ENCODE peak calls at places on chromosomes 11 and 22, in six cellular contexts. One of them, this sample, is unnamed.

GRCh38 chr11:45233121-45233803 is 52.9 kb downstream of the SYT13 start:
- DNase-seq in A549: peak
- DNase-seq in K562: peak
- DNase-seq in GM12878: no peak
- DNase-seq in endothelial cell of umbilical vein: peak
- DNase-seq in HepG2: peak
- DNase-seq in this sample: peak

GRCh38 chr11:129368889-129369672 is 6.6 kb upstream of the BARX2 start:
- DNase-seq in A549: no peak
- DNase-seq in K562: no peak
- DNase-seq in GM12878: no peak
- DNase-seq in endothelial cell of umbilical vein: no peak
- DNase-seq in HepG2: no peak
- DNase-seq in this sample: no peak

GRCh38 chr11:117256573-117256972 is 24.1 kb downstream of the RNF214 start:
- DNase-seq in A549: no peak
- DNase-seq in K562: no peak
- DNase-seq in GM12878: no peak
- DNase-seq in endothelial cell of umbilical vein: no peak
- DNase-seq in HepG2: no peak
- DNase-seq in this sample: no peak

GRCh38 chr11:31799036-31799793 is 11.9 kb downstream of the PAX6 start:
- DNase-seq in A549: no peak
- DNase-seq in K562: no peak
- DNase-seq in GM12878: no peak
- DNase-seq in endothelial cell of umbilical vein: no peak
- DNase-seq in HepG2: no peak
- DNase-seq in this sample: no peak

GRCh38 chr11:36300651-36301050 is 4.6 kb downstream of the PRR5L start:
- DNase-seq in A549: no peak
- DNase-seq in K562: no peak
- DNase-seq in GM12878: no peak
- DNase-seq in endothelial cell of umbilical vein: peak
- DNase-seq in HepG2: no peak
- DNase-seq in this sample: no peak

GRCh38 chr11:59668188-59668949 is 468 bp downstream of the PATL1 start:
- DNase-seq in A549: peak
- DNase-seq in K562: peak
- DNase-seq in GM12878: no peak
- DNase-seq in endothelial cell of umbilical vein: peak
- DNase-seq in HepG2: peak
- DNase-seq in this sample: peak

GRCh38 chr22:49046546-49047305 is 780.9 kb downstream of the BRD1 start:
- DNase-seq in A549: peak
- DNase-seq in K562: peak
- DNase-seq in GM12878: no peak
- DNase-seq in endothelial cell of umbilical vein: no peak
- DNase-seq in HepG2: peak
- DNase-seq in this sample: peak

GRCh38 chr22:46421272-46421671 is 85.8 kb downstream of the TRMU start:
- DNase-seq in A549: no peak
- DNase-seq in K562: no peak
- DNase-seq in GM12878: peak
- DNase-seq in endothelial cell of umbilical vein: no peak
- DNase-seq in HepG2: no peak
- DNase-seq in this sample: no peak

GRCh38 chr11:20367313-20367948 is 3.9 kb downstream of the HTATIP2 start:
- DNase-seq in A549: peak
- DNase-seq in K562: peak
- DNase-seq in GM12878: no peak
- DNase-seq in endothelial cell of umbilical vein: peak
- DNase-seq in HepG2: peak
- DNase-seq in this sample: peak

GRCh38 chr11:118659314-118659939 is 20.0 kb downstream of the TREH start:
- DNase-seq in A549: peak
- DNase-seq in K562: peak
- DNase-seq in GM12878: peak
- DNase-seq in endothelial cell of umbilical vein: peak
- DNase-seq in HepG2: peak
- DNase-seq in this sample: peak

GRCh38 chr11:587978-588380 is 11.7 kb downstream of the PHRF1 start:
- DNase-seq in A549: peak
- DNase-seq in K562: peak
- DNase-seq in GM12878: no peak
- DNase-seq in endothelial cell of umbilical vein: no peak
- DNase-seq in HepG2: peak
- DNase-seq in this sample: peak

GRCh38 chr11:92130432-92130831 is 94.2 kb upstream of the FAT3 start:
- DNase-seq in A549: no peak
- DNase-seq in K562: no peak
- DNase-seq in GM12878: no peak
- DNase-seq in endothelial cell of umbilical vein: no peak
- DNase-seq in HepG2: no peak
- DNase-seq in this sample: no peak

GRCh38 chr11:6238902-6239301 is at the start of gene CNGA4:
- DNase-seq in A549: no peak
- DNase-seq in K562: no peak
- DNase-seq in GM12878: no peak
- DNase-seq in endothelial cell of umbilical vein: no peak
- DNase-seq in HepG2: no peak
- DNase-seq in this sample: no peak

GRCh38 chr22:47783433-47784366 is 1021.2 kb downstream of the TBC1D22A start:
- DNase-seq in A549: no peak
- DNase-seq in K562: no peak
- DNase-seq in GM12878: no peak
- DNase-seq in endothelial cell of umbilical vein: no peak
- DNase-seq in HepG2: no peak
- DNase-seq in this sample: no peak

GRCh38 chr22:31347251-31348008 is 1.3 kb upstream of the PATZ1 start:
- DNase-seq in A549: peak
- DNase-seq in K562: no peak
- DNase-seq in GM12878: no peak
- DNase-seq in endothelial cell of umbilical vein: peak
- DNase-seq in HepG2: peak
- DNase-seq in this sample: peak

GRCh38 chr11:394034-394857 is at the start of gene PKP3:
- DNase-seq in A549: peak
- DNase-seq in K562: peak
- DNase-seq in GM12878: no peak
- DNase-seq in endothelial cell of umbilical vein: no peak
- DNase-seq in HepG2: peak
- DNase-seq in this sample: no peak

GRCh38 chr11:36090351-36091245 is 146.7 kb downstream of the LDLRAD3 start:
- DNase-seq in A549: no peak
- DNase-seq in K562: no peak
- DNase-seq in GM12878: no peak
- DNase-seq in endothelial cell of umbilical vein: no peak
- DNase-seq in HepG2: no peak
- DNase-seq in this sample: peak

GRCh38 chr11:66880484-66881211 is 23.8 kb downstream of the LRFN4 start:
- DNase-seq in A549: no peak
- DNase-seq in K562: no peak
- DNase-seq in GM12878: no peak
- DNase-seq in endothelial cell of umbilical vein: no peak
- DNase-seq in HepG2: no peak
- DNase-seq in this sample: no peak

GRCh38 chr11:2267306-2267861 is 3.0 kb downstream of the ASCL2 start:
- DNase-seq in A549: no peak
- DNase-seq in K562: peak
- DNase-seq in GM12878: no peak
- DNase-seq in endothelial cell of umbilical vein: no peak
- DNase-seq in HepG2: no peak
- DNase-seq in this sample: no peak

DNA sequence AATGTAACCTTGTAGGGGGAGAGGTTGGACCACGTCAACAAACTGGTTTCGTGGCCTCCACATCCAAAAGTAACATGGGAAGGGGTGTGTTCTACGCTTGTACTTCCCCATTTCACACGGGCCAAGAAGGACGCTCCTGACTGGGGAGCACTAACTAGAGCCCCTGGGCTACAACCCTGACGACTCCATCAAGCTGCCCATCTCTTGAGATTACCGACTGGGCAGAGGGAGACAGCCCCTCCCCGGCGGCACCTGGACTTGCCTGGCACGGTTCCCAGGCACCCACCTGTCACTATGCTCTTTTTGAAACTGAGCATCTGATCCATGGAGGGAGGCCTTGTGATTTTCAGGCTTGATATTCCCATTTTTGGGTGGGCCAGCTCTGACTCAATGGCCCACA is 68.5 kb downstream of the SHANK2 start:
- DNase-seq in A549: no peak
- DNase-seq in K562: no peak
- DNase-seq in GM12878: no peak
- DNase-seq in endothelial cell of umbilical vein: no peak
- DNase-seq in HepG2: no peak
- DNase-seq in this sample: no peak
- TF ChIP-seq MYC in A549: no peak
- TF ChIP-seq MYC in K562: no peak
- TF ChIP-seq MYC in GM12878: no peak
- TF ChIP-seq MYC in endothelial cell of umbilical vein: no peak
- TF ChIP-seq MYC in HepG2: no peak
- TF ChIP-seq MYC in this sample: no peak

DNA sequence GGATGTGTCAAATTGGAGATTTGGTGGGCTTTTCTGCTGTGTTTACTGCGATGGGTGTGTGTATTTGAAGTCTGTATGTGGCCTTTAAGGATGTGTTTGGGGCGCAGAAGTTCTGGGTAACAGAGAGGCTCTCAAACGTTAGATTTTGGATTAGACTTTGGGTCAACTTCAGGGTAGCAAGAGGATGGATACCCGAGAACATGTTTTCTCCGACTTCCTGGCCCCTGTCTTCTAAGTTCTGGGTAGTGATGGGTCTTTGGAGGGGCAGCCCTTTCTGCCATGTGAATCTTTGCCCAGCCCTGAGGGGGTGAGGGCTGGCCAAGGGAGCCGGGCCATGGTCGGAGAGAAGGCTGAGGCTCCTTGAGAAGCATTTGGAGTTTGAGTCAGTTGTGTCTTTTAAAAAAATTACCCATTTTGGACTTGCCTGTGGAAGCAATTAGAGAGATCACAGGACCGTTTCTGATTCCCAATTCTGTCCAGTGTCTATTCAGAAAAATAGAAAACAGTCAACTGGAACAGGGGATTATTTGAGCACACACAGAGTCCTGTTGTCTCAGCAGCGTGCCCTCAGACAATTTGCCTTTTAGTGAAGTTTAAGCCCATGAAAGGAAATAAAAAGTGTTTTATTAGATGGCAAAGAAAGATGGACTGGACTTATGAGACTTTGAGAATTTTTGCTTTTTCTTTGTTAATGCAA is 114.4 kb downstream of the PTPRJ start:
- DNase-seq in A549: no peak
- DNase-seq in K562: no peak
- DNase-seq in GM12878: no peak
- DNase-seq in endothelial cell of umbilical vein: no peak
- DNase-seq in HepG2: no peak
- DNase-seq in this sample: no peak
- TF ChIP-seq MAX in A549: no peak
- TF ChIP-seq MAX in K562: no peak
- TF ChIP-seq MAX in GM12878: no peak
- TF ChIP-seq MAX in endothelial cell of umbilical vein: no peak
- TF ChIP-seq MAX in HepG2: no peak
- TF ChIP-seq MAX in this sample: no peak

GRCh38 chr22:37638351-37639069 is 959 bp upstream of the SH3BP1 start:
- DNase-seq in A549: no peak
- DNase-seq in K562: no peak
- DNase-seq in GM12878: no peak
- DNase-seq in endothelial cell of umbilical vein: no peak
- DNase-seq in HepG2: peak
- DNase-seq in this sample: no peak

GRCh38 chr22:37635157-37635556 is 4.3 kb upstream of the SH3BP1 start:
- DNase-seq in A549: no peak
- DNase-seq in K562: no peak
- DNase-seq in GM12878: no peak
- DNase-seq in endothelial cell of umbilical vein: no peak
- DNase-seq in HepG2: no peak
- DNase-seq in this sample: no peak

GRCh38 chr22:37636949-37637273 is 2.6 kb upstream of the SH3BP1 start:
- DNase-seq in A549: no peak
- DNase-seq in K562: no peak
- DNase-seq in GM12878: no peak
- DNase-seq in endothelial cell of umbilical vein: no peak
- DNase-seq in HepG2: no peak
- DNase-seq in this sample: no peak

GRCh38 chr22:37634505-37635002 is 4.9 kb upstream of the SH3BP1 start:
- DNase-seq in A549: no peak
- DNase-seq in K562: peak
- DNase-seq in GM12878: no peak
- DNase-seq in endothelial cell of umbilical vein: no peak
- DNase-seq in HepG2: no peak
- DNase-seq in this sample: no peak

DNA sequence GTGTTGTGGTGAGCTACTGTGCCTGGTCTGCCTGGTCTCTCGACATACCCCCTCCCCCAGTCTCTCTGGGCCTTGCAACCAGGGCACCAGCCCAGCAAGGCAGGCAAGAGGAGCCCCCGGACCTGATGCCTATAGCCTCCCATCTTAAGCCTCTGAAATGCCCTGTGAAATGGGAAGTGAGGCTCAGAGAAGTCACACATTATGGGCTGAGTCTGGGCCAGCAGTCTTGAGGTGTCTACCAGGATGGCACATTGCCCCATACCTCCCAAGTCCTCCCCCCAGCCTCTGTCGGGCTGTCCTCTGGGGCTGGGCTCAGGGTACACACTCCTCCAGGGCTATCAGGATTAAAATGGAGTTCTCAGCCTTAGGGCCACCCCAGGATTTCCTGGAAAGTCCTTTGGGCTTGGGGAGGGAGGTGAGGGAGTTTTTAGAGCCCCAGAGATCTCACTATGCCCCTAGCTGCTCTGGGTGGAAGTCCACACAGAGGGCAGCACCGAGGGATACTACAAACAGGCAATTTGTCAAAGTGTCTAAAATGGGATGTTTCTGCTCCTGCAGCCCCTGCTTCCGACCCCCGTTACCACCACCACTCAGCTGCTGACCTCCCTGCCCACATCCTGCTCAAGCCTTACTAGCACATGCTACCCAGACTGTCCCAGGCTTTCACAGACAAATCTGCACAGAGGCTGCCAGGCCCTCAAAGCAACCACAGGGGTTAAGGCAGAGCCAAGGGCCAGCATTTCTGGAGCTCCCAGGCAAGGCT is 3.1 kb upstream of the SH3BP1 start:
- DNase-seq in A549: no peak
- DNase-seq in K562: no peak
- DNase-seq in GM12878: no peak
- DNase-seq in endothelial cell of umbilical vein: no peak
- DNase-seq in HepG2: no peak
- DNase-seq in this sample: peak
- TF ChIP-seq MYC in A549: no peak
- TF ChIP-seq MYC in K562: no peak
- TF ChIP-seq MYC in GM12878: no peak
- TF ChIP-seq MYC in endothelial cell of umbilical vein: no peak
- TF ChIP-seq MYC in HepG2: no peak
- TF ChIP-seq MYC in this sample: peak

GRCh38 chr11:27907534-27907933 is 200.4 kb downstream of the KIF18A start:
- DNase-seq in A549: no peak
- DNase-seq in K562: no peak
- DNase-seq in GM12878: no peak
- DNase-seq in endothelial cell of umbilical vein: no peak
- DNase-seq in HepG2: no peak
- DNase-seq in this sample: no peak
- TF ChIP-seq MAX in A549: no peak
- TF ChIP-seq MAX in K562: no peak
- TF ChIP-seq MAX in GM12878: no peak
- TF ChIP-seq MAX in endothelial cell of umbilical vein: no peak
- TF ChIP-seq MAX in HepG2: no peak
- TF ChIP-seq MAX in this sample: no peak

GRCh38 chr11:76978818-76979217 is 55.4 kb upstream of the B3GNT6 start:
- DNase-seq in A549: no peak
- DNase-seq in K562: no peak
- DNase-seq in GM12878: no peak
- DNase-seq in endothelial cell of umbilical vein: no peak
- DNase-seq in HepG2: no peak
- DNase-seq in this sample: no peak
- TF ChIP-seq MYC in A549: no peak
- TF ChIP-seq MYC in K562: no peak
- TF ChIP-seq MYC in GM12878: no peak
- TF ChIP-seq MYC in endothelial cell of umbilical vein: no peak
- TF ChIP-seq MYC in HepG2: no peak
- TF ChIP-seq MYC in this sample: no peak

This sample was measured in NB4.